ENCODE peak calls at places on chromosomes 11 and 22, in seven cellular contexts. One of them, this sample, is unnamed.

GRCh38 chr22:43481528-43482309 is 69.9 kb downstream of the MPPED1 start:
- DNase-seq in fibroblast of the aortic adventitia: no peak
- DNase-seq in progenitor cell of endocrine pancreas: no peak
- DNase-seq in WERI-Rb-1: peak
- DNase-seq in body of pancreas: no peak
- DNase-seq in breast epithelium: no peak
- DNase-seq in fibroblast of lung: no peak
- DNase-seq in this sample: no peak

GRCh38 chr22:41305646-41306045 is 4.3 kb downstream of the ZC3H7B start:
- DNase-seq in fibroblast of the aortic adventitia: peak
- DNase-seq in progenitor cell of endocrine pancreas: no peak
- DNase-seq in WERI-Rb-1: no peak
- DNase-seq in body of pancreas: no peak
- DNase-seq in breast epithelium: no peak
- DNase-seq in fibroblast of lung: peak
- DNase-seq in this sample: no peak

GRCh38 chr11:2711161-2711560 is 11.4 kb upstream of the KCNQ1OT1 start:
- DNase-seq in fibroblast of the aortic adventitia: no peak
- DNase-seq in progenitor cell of endocrine pancreas: no peak
- DNase-seq in WERI-Rb-1: no peak
- DNase-seq in body of pancreas: no peak
- DNase-seq in breast epithelium: no peak
- DNase-seq in fibroblast of lung: no peak
- DNase-seq in this sample: no peak

GRCh38 chr11:61041755-61042518 is 60.4 kb upstream of the CD5 start:
- DNase-seq in fibroblast of the aortic adventitia: peak
- DNase-seq in progenitor cell of endocrine pancreas: peak
- DNase-seq in WERI-Rb-1: no peak
- DNase-seq in body of pancreas: no peak
- DNase-seq in breast epithelium: no peak
- DNase-seq in fibroblast of lung: peak
- DNase-seq in this sample: peak

GRCh38 chr11:96875772-96876171 is 486.0 kb downstream of the JRKL start:
- DNase-seq in fibroblast of the aortic adventitia: no peak
- DNase-seq in progenitor cell of endocrine pancreas: no peak
- DNase-seq in WERI-Rb-1: no peak
- DNase-seq in body of pancreas: no peak
- DNase-seq in breast epithelium: no peak
- DNase-seq in fibroblast of lung: no peak
- DNase-seq in this sample: no peak

GRCh38 chr11:35981581-35981980 is 37.7 kb downstream of the LDLRAD3 start:
- DNase-seq in fibroblast of the aortic adventitia: peak
- DNase-seq in progenitor cell of endocrine pancreas: no peak
- DNase-seq in WERI-Rb-1: no peak
- DNase-seq in body of pancreas: no peak
- DNase-seq in breast epithelium: no peak
- DNase-seq in fibroblast of lung: peak
- DNase-seq in this sample: no peak

GRCh38 chr11:126194121-126194543 is 17.3 kb downstream of the RPUSD4 start:
- DNase-seq in fibroblast of the aortic adventitia: peak
- DNase-seq in progenitor cell of endocrine pancreas: no peak
- DNase-seq in WERI-Rb-1: peak
- DNase-seq in body of pancreas: peak
- DNase-seq in breast epithelium: peak
- DNase-seq in fibroblast of lung: peak
- DNase-seq in this sample: peak

GRCh38 chr11:66857234-66857926 is 516 bp downstream of the LRFN4 start:
- DNase-seq in fibroblast of the aortic adventitia: no peak
- DNase-seq in progenitor cell of endocrine pancreas: no peak
- DNase-seq in WERI-Rb-1: no peak
- DNase-seq in body of pancreas: no peak
- DNase-seq in breast epithelium: no peak
- DNase-seq in fibroblast of lung: no peak
- DNase-seq in this sample: no peak

GRCh38 chr11:115306703-115307102 is 197.5 kb downstream of the CADM1 start:
- DNase-seq in fibroblast of the aortic adventitia: no peak
- DNase-seq in progenitor cell of endocrine pancreas: no peak
- DNase-seq in WERI-Rb-1: no peak
- DNase-seq in body of pancreas: no peak
- DNase-seq in breast epithelium: no peak
- DNase-seq in fibroblast of lung: no peak
- DNase-seq in this sample: no peak

GRCh38 chr22:44955102-44955501 is 54.7 kb downstream of the PHF21B start:
- DNase-seq in fibroblast of the aortic adventitia: no peak
- DNase-seq in progenitor cell of endocrine pancreas: no peak
- DNase-seq in WERI-Rb-1: no peak
- DNase-seq in body of pancreas: no peak
- DNase-seq in breast epithelium: no peak
- DNase-seq in fibroblast of lung: no peak
- DNase-seq in this sample: no peak

GRCh38 chr22:31497148-31497938 is 1.0 kb downstream of the SFI1 start:
- DNase-seq in fibroblast of the aortic adventitia: peak
- DNase-seq in progenitor cell of endocrine pancreas: no peak
- DNase-seq in WERI-Rb-1: no peak
- DNase-seq in body of pancreas: no peak
- DNase-seq in breast epithelium: no peak
- DNase-seq in fibroblast of lung: no peak
- DNase-seq in this sample: no peak

GRCh38 chr22:43176090-43176489 is 10.8 kb downstream of the TTLL12 start:
- DNase-seq in fibroblast of the aortic adventitia: no peak
- DNase-seq in progenitor cell of endocrine pancreas: no peak
- DNase-seq in WERI-Rb-1: no peak
- DNase-seq in body of pancreas: no peak
- DNase-seq in breast epithelium: no peak
- DNase-seq in fibroblast of lung: no peak
- DNase-seq in this sample: no peak

GRCh38 chr11:65781152-65781961 is 581 bp upstream of the AP5B1 start:
- DNase-seq in fibroblast of the aortic adventitia: peak
- DNase-seq in progenitor cell of endocrine pancreas: peak
- DNase-seq in WERI-Rb-1: no peak
- DNase-seq in body of pancreas: no peak
- DNase-seq in breast epithelium: no peak
- DNase-seq in fibroblast of lung: no peak
- DNase-seq in this sample: peak

GRCh38 chr11:2789331-2789730 is 89.5 kb upstream of the KCNQ1OT1 start:
- DNase-seq in fibroblast of the aortic adventitia: no peak
- DNase-seq in progenitor cell of endocrine pancreas: peak
- DNase-seq in WERI-Rb-1: peak
- DNase-seq in body of pancreas: no peak
- DNase-seq in breast epithelium: peak
- DNase-seq in fibroblast of lung: no peak
- DNase-seq in this sample: peak

DNA sequence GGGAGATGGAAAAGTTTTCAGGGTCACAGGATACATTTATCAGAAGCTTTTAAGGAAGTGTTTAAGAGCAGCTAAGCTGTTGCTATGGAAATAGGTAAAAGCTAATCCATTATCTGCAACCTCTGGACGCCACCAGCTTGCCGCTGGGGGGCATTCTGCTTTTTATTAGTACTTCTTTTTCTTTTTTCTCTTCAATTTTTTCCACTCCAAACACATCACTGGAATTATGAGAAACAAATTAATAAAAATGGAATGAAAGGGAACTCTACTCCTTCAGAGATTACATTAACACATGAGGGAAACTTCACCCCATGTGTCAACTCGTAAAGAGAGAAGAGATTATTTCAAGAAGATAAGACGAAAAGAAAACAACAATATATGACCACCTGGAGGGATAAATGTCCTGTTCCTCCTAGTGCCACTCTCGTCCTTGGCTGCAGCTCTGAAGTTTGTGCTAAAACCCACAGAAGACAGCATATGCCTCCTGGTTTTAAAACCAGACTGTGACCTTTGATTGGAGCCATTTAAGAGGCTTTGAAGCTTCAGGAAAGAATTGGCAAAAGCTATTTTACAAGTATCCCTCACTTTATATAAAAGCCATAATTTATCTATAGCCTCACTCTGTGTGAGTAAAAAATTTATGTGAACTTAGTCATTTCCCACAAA is 972.8 kb downstream of the OPCML start:
- DNase-seq in fibroblast of the aortic adventitia: no peak
- DNase-seq in progenitor cell of endocrine pancreas: no peak
- DNase-seq in WERI-Rb-1: peak
- DNase-seq in body of pancreas: no peak
- DNase-seq in breast epithelium: no peak
- DNase-seq in fibroblast of lung: no peak
- DNase-seq in this sample: no peak
- TF ChIP-seq CTCF in fibroblast of the aortic adventitia: no peak
- TF ChIP-seq CTCF in progenitor cell of endocrine pancreas: no peak
- TF ChIP-seq CTCF in WERI-Rb-1: no peak
- TF ChIP-seq CTCF in body of pancreas: no peak
- TF ChIP-seq CTCF in breast epithelium: no peak
- TF ChIP-seq CTCF in fibroblast of lung: no peak
- TF ChIP-seq CTCF in this sample: no peak

GRCh38 chr11:111460752-111461305 is 51.4 kb downstream of the BTG4 start:
- DNase-seq in fibroblast of the aortic adventitia: peak
- DNase-seq in progenitor cell of endocrine pancreas: no peak
- DNase-seq in WERI-Rb-1: no peak
- DNase-seq in body of pancreas: no peak
- DNase-seq in breast epithelium: no peak
- DNase-seq in fibroblast of lung: peak
- DNase-seq in this sample: no peak

GRCh38 chr11:111461460-111462240 is 50.5 kb downstream of the BTG4 start:
- DNase-seq in fibroblast of the aortic adventitia: no peak
- DNase-seq in progenitor cell of endocrine pancreas: no peak
- DNase-seq in WERI-Rb-1: no peak
- DNase-seq in body of pancreas: no peak
- DNase-seq in breast epithelium: no peak
- DNase-seq in fibroblast of lung: no peak
- DNase-seq in this sample: no peak

GRCh38 chr11:111460340-111460739 is 51.8 kb downstream of the BTG4 start:
- DNase-seq in fibroblast of the aortic adventitia: no peak
- DNase-seq in progenitor cell of endocrine pancreas: no peak
- DNase-seq in WERI-Rb-1: no peak
- DNase-seq in body of pancreas: no peak
- DNase-seq in breast epithelium: no peak
- DNase-seq in fibroblast of lung: no peak
- DNase-seq in this sample: no peak

GRCh38 chr11:111457731-111458368 is 54.3 kb downstream of the BTG4 start:
- DNase-seq in fibroblast of the aortic adventitia: no peak
- DNase-seq in progenitor cell of endocrine pancreas: no peak
- DNase-seq in WERI-Rb-1: no peak
- DNase-seq in body of pancreas: no peak
- DNase-seq in breast epithelium: no peak
- DNase-seq in fibroblast of lung: no peak
- DNase-seq in this sample: no peak

DNA sequence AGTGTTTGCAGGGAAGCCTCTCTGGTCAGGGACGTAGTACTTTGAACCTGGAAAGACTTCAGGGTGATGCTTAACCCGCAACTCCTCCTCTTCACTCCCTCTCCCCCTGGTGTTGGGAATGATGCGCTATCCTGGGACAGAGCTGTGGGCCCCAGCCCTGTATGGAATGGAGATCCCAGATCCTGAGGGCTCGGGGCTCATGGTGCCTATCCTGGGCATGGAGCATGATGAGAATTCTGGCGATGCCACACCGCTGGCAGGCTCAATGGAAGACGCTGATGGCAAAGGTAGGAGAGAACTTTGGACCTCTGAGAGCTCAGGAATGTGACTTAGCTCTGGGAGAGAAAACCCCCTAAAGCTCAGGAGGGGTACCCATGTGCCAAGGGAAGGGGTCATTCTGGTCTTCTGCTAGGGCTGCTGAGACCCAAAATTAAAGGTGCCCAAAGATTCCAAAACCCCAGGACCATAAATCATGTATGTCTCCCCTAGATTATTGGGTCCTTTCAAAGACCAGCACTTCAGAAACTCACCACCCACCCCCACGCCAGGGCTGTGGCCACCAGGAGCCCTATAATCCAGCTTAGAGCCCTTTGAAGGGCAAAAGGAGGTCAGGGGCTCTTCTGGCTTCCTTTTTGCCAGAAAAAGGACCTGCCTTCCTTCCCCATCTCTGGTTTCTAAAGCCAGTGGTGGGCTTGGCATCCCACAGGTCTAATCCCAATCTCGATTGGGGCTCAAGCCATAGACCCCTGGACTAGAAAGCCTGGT is 52.5 kb downstream of the BTG4 start:
- DNase-seq in fibroblast of the aortic adventitia: no peak
- DNase-seq in progenitor cell of endocrine pancreas: no peak
- DNase-seq in WERI-Rb-1: peak
- DNase-seq in body of pancreas: no peak
- DNase-seq in breast epithelium: no peak
- DNase-seq in fibroblast of lung: no peak
- DNase-seq in this sample: no peak
- TF ChIP-seq CTCF in fibroblast of the aortic adventitia: peak
- TF ChIP-seq CTCF in progenitor cell of endocrine pancreas: no peak
- TF ChIP-seq CTCF in WERI-Rb-1: no peak
- TF ChIP-seq CTCF in body of pancreas: no peak
- TF ChIP-seq CTCF in breast epithelium: no peak
- TF ChIP-seq CTCF in fibroblast of lung: no peak
- TF ChIP-seq CTCF in this sample: no peak

GRCh38 chr11:106231591-106231990 is 154.1 kb downstream of the AASDHPPT start:
- DNase-seq in fibroblast of the aortic adventitia: peak
- DNase-seq in progenitor cell of endocrine pancreas: no peak
- DNase-seq in WERI-Rb-1: no peak
- DNase-seq in body of pancreas: peak
- DNase-seq in breast epithelium: no peak
- DNase-seq in fibroblast of lung: peak
- DNase-seq in this sample: no peak
- TF ChIP-seq CTCF in fibroblast of the aortic adventitia: peak
- TF ChIP-seq CTCF in progenitor cell of endocrine pancreas: peak
- TF ChIP-seq CTCF in WERI-Rb-1: no peak
- TF ChIP-seq CTCF in body of pancreas: peak
- TF ChIP-seq CTCF in breast epithelium: no peak
- TF ChIP-seq CTCF in fibroblast of lung: peak
- TF ChIP-seq CTCF in this sample: no peak

GRCh38 chr11:94524293-94524692 is 12.0 kb downstream of the C11orf97 start:
- DNase-seq in fibroblast of the aortic adventitia: no peak
- DNase-seq in progenitor cell of endocrine pancreas: no peak
- DNase-seq in WERI-Rb-1: no peak
- DNase-seq in body of pancreas: no peak
- DNase-seq in breast epithelium: no peak
- DNase-seq in fibroblast of lung: no peak
- DNase-seq in this sample: no peak

GRCh38 chr11:94525933-94526332 is 13.7 kb downstream of the C11orf97 start:
- DNase-seq in fibroblast of the aortic adventitia: peak
- DNase-seq in progenitor cell of endocrine pancreas: no peak
- DNase-seq in WERI-Rb-1: no peak
- DNase-seq in body of pancreas: peak
- DNase-seq in breast epithelium: peak
- DNase-seq in fibroblast of lung: peak
- DNase-seq in this sample: no peak

GRCh38 chr11:94519478-94520084 is 7.3 kb downstream of the C11orf97 start:
- DNase-seq in fibroblast of the aortic adventitia: peak
- DNase-seq in progenitor cell of endocrine pancreas: no peak
- DNase-seq in WERI-Rb-1: no peak
- DNase-seq in body of pancreas: no peak
- DNase-seq in breast epithelium: no peak
- DNase-seq in fibroblast of lung: peak
- DNase-seq in this sample: no peak

GRCh38 chr11:94518300-94518699 is 6.0 kb downstream of the C11orf97 start:
- DNase-seq in fibroblast of the aortic adventitia: no peak
- DNase-seq in progenitor cell of endocrine pancreas: no peak
- DNase-seq in WERI-Rb-1: no peak
- DNase-seq in body of pancreas: no peak
- DNase-seq in breast epithelium: no peak
- DNase-seq in fibroblast of lung: no peak
- DNase-seq in this sample: no peak

DNA sequence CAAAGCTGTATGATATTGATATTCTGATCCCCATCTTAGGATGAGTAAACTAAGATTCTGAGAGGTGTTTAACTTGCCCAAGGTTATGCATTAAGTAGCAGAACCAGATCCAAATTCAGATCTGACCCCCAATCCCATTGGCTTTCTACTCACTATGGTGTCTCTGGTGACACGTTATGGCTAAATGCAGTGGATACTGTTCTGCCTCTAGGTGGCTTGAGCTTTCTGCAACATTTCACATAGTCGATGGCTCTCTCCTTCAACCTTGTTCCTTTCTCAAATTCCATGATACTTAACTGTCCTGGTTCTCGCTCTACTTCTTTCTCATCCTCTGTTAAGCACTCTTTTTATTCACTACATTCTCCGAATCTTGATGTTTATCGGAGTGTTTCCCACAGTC is 9.4 kb downstream of the C11orf97 start:
- DNase-seq in fibroblast of the aortic adventitia: peak
- DNase-seq in progenitor cell of endocrine pancreas: no peak
- DNase-seq in WERI-Rb-1: no peak
- DNase-seq in body of pancreas: no peak
- DNase-seq in breast epithelium: no peak
- DNase-seq in fibroblast of lung: peak
- DNase-seq in this sample: no peak
- TF ChIP-seq CTCF in fibroblast of the aortic adventitia: peak
- TF ChIP-seq CTCF in progenitor cell of endocrine pancreas: peak
- TF ChIP-seq CTCF in WERI-Rb-1: peak
- TF ChIP-seq CTCF in body of pancreas: peak
- TF ChIP-seq CTCF in breast epithelium: no peak
- TF ChIP-seq CTCF in fibroblast of lung: peak
- TF ChIP-seq CTCF in this sample: peak